ENCODE peak calls at places on chromosomes 3 and 15, in ten cellular contexts. One of them, this sample, is unnamed.

GRCh38 chr3:40608091-40608490 is 83.3 kb downstream of the ZNF621 start:
- DNase-seq in fibroblast of pulmonary artery: no peak
- DNase-seq in AG04450: no peak
- DNase-seq in neural crest cell: no peak
- DNase-seq in progenitor cell of endocrine pancreas: no peak
- DNase-seq in GM13977: no peak
- DNase-seq in fibroblast of villous mesenchyme: no peak
- DNase-seq in astrocyte: no peak
- DNase-seq in CD8-positive, alpha-beta T cell: no peak
- DNase-seq in NB4: no peak
- DNase-seq in this sample: no peak

GRCh38 chr3:134650431-134651346 is at the start of gene KY:
- DNase-seq in fibroblast of pulmonary artery: peak
- DNase-seq in AG04450: no peak
- DNase-seq in astrocyte: peak
- DNase-seq in NB4: peak
- DNase-seq in GM13977: no peak
- DNase-seq in CD8-positive, alpha-beta T cell: no peak
- DNase-seq in fibroblast of villous mesenchyme: peak
- DNase-seq in neural crest cell: peak
- DNase-seq in progenitor cell of endocrine pancreas: peak
- DNase-seq in this sample: peak

GRCh38 chr3:24177201-24177600 is 232.1 kb downstream of the NR1D2 start:
- DNase-seq in astrocyte: no peak
- DNase-seq in fibroblast of villous mesenchyme: no peak
- DNase-seq in NB4: no peak
- DNase-seq in progenitor cell of endocrine pancreas: no peak
- DNase-seq in AG04450: no peak
- DNase-seq in fibroblast of pulmonary artery: no peak
- DNase-seq in GM13977: no peak
- DNase-seq in neural crest cell: no peak
- DNase-seq in CD8-positive, alpha-beta T cell: no peak
- DNase-seq in this sample: no peak

GRCh38 chr3:113285226-113285625 is 73.9 kb downstream of the BOC start:
- DNase-seq in fibroblast of pulmonary artery: no peak
- DNase-seq in astrocyte: no peak
- DNase-seq in neural crest cell: no peak
- DNase-seq in CD8-positive, alpha-beta T cell: no peak
- DNase-seq in progenitor cell of endocrine pancreas: no peak
- DNase-seq in fibroblast of villous mesenchyme: no peak
- DNase-seq in GM13977: no peak
- DNase-seq in AG04450: no peak
- DNase-seq in NB4: no peak
- DNase-seq in this sample: no peak

GRCh38 chr3:137032465-137033120 is 74.8 kb downstream of the IL20RB start:
- DNase-seq in neural crest cell: peak
- DNase-seq in fibroblast of pulmonary artery: peak
- DNase-seq in NB4: peak
- DNase-seq in CD8-positive, alpha-beta T cell: peak
- DNase-seq in fibroblast of villous mesenchyme: peak
- DNase-seq in progenitor cell of endocrine pancreas: peak
- DNase-seq in AG04450: peak
- DNase-seq in GM13977: peak
- DNase-seq in astrocyte: peak
- DNase-seq in this sample: peak

GRCh38 chr15:80207887-80208286 is 44.1 kb downstream of the CTXND1 start:
- DNase-seq in CD8-positive, alpha-beta T cell: no peak
- DNase-seq in GM13977: no peak
- DNase-seq in fibroblast of pulmonary artery: no peak
- DNase-seq in progenitor cell of endocrine pancreas: no peak
- DNase-seq in astrocyte: no peak
- DNase-seq in neural crest cell: no peak
- DNase-seq in AG04450: no peak
- DNase-seq in NB4: no peak
- DNase-seq in fibroblast of villous mesenchyme: peak
- DNase-seq in this sample: peak

GRCh38 chr15:68552773-68553172 is 26.0 kb upstream of the CORO2B start:
- DNase-seq in neural crest cell: no peak
- DNase-seq in CD8-positive, alpha-beta T cell: no peak
- DNase-seq in GM13977: no peak
- DNase-seq in fibroblast of villous mesenchyme: no peak
- DNase-seq in astrocyte: no peak
- DNase-seq in progenitor cell of endocrine pancreas: no peak
- DNase-seq in fibroblast of pulmonary artery: no peak
- DNase-seq in AG04450: no peak
- DNase-seq in NB4: no peak
- DNase-seq in this sample: no peak

GRCh38 chr3:18085429-18085828 is 339.7 kb downstream of the SATB1 start:
- DNase-seq in neural crest cell: no peak
- DNase-seq in progenitor cell of endocrine pancreas: no peak
- DNase-seq in CD8-positive, alpha-beta T cell: no peak
- DNase-seq in GM13977: no peak
- DNase-seq in AG04450: no peak
- DNase-seq in astrocyte: no peak
- DNase-seq in NB4: no peak
- DNase-seq in fibroblast of villous mesenchyme: no peak
- DNase-seq in fibroblast of pulmonary artery: no peak
- DNase-seq in this sample: no peak

GRCh38 chr3:49899815-49900214 is 3.9 kb downstream of the MST1R start:
- DNase-seq in AG04450: no peak
- DNase-seq in astrocyte: no peak
- DNase-seq in fibroblast of pulmonary artery: peak
- DNase-seq in progenitor cell of endocrine pancreas: no peak
- DNase-seq in fibroblast of villous mesenchyme: no peak
- DNase-seq in GM13977: no peak
- DNase-seq in neural crest cell: peak
- DNase-seq in CD8-positive, alpha-beta T cell: no peak
- DNase-seq in NB4: peak
- DNase-seq in this sample: no peak

GRCh38 chr3:127387556-127388153 is 99.8 kb upstream of the PRR20G start:
- DNase-seq in AG04450: no peak
- DNase-seq in progenitor cell of endocrine pancreas: no peak
- DNase-seq in fibroblast of pulmonary artery: no peak
- DNase-seq in neural crest cell: no peak
- DNase-seq in NB4: no peak
- DNase-seq in GM13977: no peak
- DNase-seq in CD8-positive, alpha-beta T cell: no peak
- DNase-seq in fibroblast of villous mesenchyme: no peak
- DNase-seq in astrocyte: no peak
- DNase-seq in this sample: no peak

GRCh38 chr3:59388555-59389280 is 338.9 kb upstream of the CFAP20DC start:
- DNase-seq in fibroblast of pulmonary artery: no peak
- DNase-seq in astrocyte: peak
- DNase-seq in CD8-positive, alpha-beta T cell: no peak
- DNase-seq in progenitor cell of endocrine pancreas: no peak
- DNase-seq in GM13977: peak
- DNase-seq in NB4: peak
- DNase-seq in neural crest cell: no peak
- DNase-seq in AG04450: no peak
- DNase-seq in fibroblast of villous mesenchyme: no peak
- DNase-seq in this sample: no peak

GRCh38 chr3:115704661-115705338 is 81.5 kb downstream of the GAP43 start:
- DNase-seq in fibroblast of villous mesenchyme: peak
- DNase-seq in AG04450: no peak
- DNase-seq in fibroblast of pulmonary artery: peak
- DNase-seq in progenitor cell of endocrine pancreas: no peak
- DNase-seq in GM13977: no peak
- DNase-seq in neural crest cell: no peak
- DNase-seq in CD8-positive, alpha-beta T cell: no peak
- DNase-seq in NB4: no peak
- DNase-seq in astrocyte: peak
- DNase-seq in this sample: peak

GRCh38 chr3:186217820-186218164 is 108.9 kb upstream of the ETV5 start:
- DNase-seq in astrocyte: peak
- DNase-seq in fibroblast of villous mesenchyme: no peak
- DNase-seq in fibroblast of pulmonary artery: no peak
- DNase-seq in CD8-positive, alpha-beta T cell: no peak
- DNase-seq in neural crest cell: no peak
- DNase-seq in AG04450: no peak
- DNase-seq in NB4: no peak
- DNase-seq in GM13977: peak
- DNase-seq in progenitor cell of endocrine pancreas: no peak
- DNase-seq in this sample: no peak

GRCh38 chr3:140166908-140167599 is 232.1 kb downstream of the CLSTN2 start:
- DNase-seq in fibroblast of villous mesenchyme: no peak
- DNase-seq in astrocyte: peak
- DNase-seq in NB4: no peak
- DNase-seq in AG04450: no peak
- DNase-seq in CD8-positive, alpha-beta T cell: no peak
- DNase-seq in neural crest cell: no peak
- DNase-seq in GM13977: no peak
- DNase-seq in fibroblast of pulmonary artery: no peak
- DNase-seq in progenitor cell of endocrine pancreas: no peak
- DNase-seq in this sample: peak
- TF ChIP-seq CTCF in fibroblast of villous mesenchyme: no peak
- TF ChIP-seq CTCF in astrocyte: no peak
- TF ChIP-seq CTCF in NB4: no peak
- TF ChIP-seq CTCF in AG04450: no peak
- TF ChIP-seq CTCF in CD8-positive, alpha-beta T cell: no peak
- TF ChIP-seq CTCF in neural crest cell: no peak
- TF ChIP-seq CTCF in GM13977: no peak
- TF ChIP-seq CTCF in fibroblast of pulmonary artery: no peak
- TF ChIP-seq CTCF in progenitor cell of endocrine pancreas: no peak
- TF ChIP-seq CTCF in this sample: no peak

GRCh38 chr3:72145506-72146380 is 360.8 kb upstream of the PROK2 start:
- DNase-seq in neural crest cell: no peak
- DNase-seq in GM13977: no peak
- DNase-seq in fibroblast of pulmonary artery: peak
- DNase-seq in NB4: no peak
- DNase-seq in CD8-positive, alpha-beta T cell: no peak
- DNase-seq in astrocyte: peak
- DNase-seq in AG04450: no peak
- DNase-seq in progenitor cell of endocrine pancreas: no peak
- DNase-seq in fibroblast of villous mesenchyme: peak
- DNase-seq in this sample: peak
- TF ChIP-seq CTCF in neural crest cell: no peak
- TF ChIP-seq CTCF in GM13977: no peak
- TF ChIP-seq CTCF in fibroblast of pulmonary artery: no peak
- TF ChIP-seq CTCF in NB4: no peak
- TF ChIP-seq CTCF in CD8-positive, alpha-beta T cell: no peak
- TF ChIP-seq CTCF in astrocyte: no peak
- TF ChIP-seq CTCF in AG04450: no peak
- TF ChIP-seq CTCF in progenitor cell of endocrine pancreas: no peak
- TF ChIP-seq CTCF in fibroblast of villous mesenchyme: no peak
- TF ChIP-seq CTCF in this sample: no peak

GRCh38 chr3:163328680-163329079 is 1749.6 kb downstream of the SI start:
- DNase-seq in progenitor cell of endocrine pancreas: no peak
- DNase-seq in CD8-positive, alpha-beta T cell: no peak
- DNase-seq in fibroblast of villous mesenchyme: no peak
- DNase-seq in NB4: peak
- DNase-seq in GM13977: no peak
- DNase-seq in AG04450: no peak
- DNase-seq in fibroblast of pulmonary artery: no peak
- DNase-seq in neural crest cell: no peak
- DNase-seq in astrocyte: no peak
- DNase-seq in this sample: no peak
- TF ChIP-seq CTCF in progenitor cell of endocrine pancreas: no peak
- TF ChIP-seq CTCF in CD8-positive, alpha-beta T cell: no peak
- TF ChIP-seq CTCF in fibroblast of villous mesenchyme: no peak
- TF ChIP-seq CTCF in NB4: peak
- TF ChIP-seq CTCF in GM13977: peak
- TF ChIP-seq CTCF in AG04450: no peak
- TF ChIP-seq CTCF in fibroblast of pulmonary artery: no peak
- TF ChIP-seq CTCF in neural crest cell: no peak
- TF ChIP-seq CTCF in astrocyte: no peak
- TF ChIP-seq CTCF in this sample: no peak

GRCh38 chr3:45516829-45517228 is 77.7 kb upstream of the LIMD1 start:
- DNase-seq in progenitor cell of endocrine pancreas: no peak
- DNase-seq in fibroblast of villous mesenchyme: peak
- DNase-seq in GM13977: no peak
- DNase-seq in fibroblast of pulmonary artery: no peak
- DNase-seq in neural crest cell: no peak
- DNase-seq in astrocyte: peak
- DNase-seq in NB4: no peak
- DNase-seq in AG04450: peak
- DNase-seq in CD8-positive, alpha-beta T cell: no peak
- DNase-seq in this sample: no peak
- TF ChIP-seq CTCF in progenitor cell of endocrine pancreas: no peak
- TF ChIP-seq CTCF in fibroblast of villous mesenchyme: no peak
- TF ChIP-seq CTCF in GM13977: no peak
- TF ChIP-seq CTCF in fibroblast of pulmonary artery: no peak
- TF ChIP-seq CTCF in neural crest cell: no peak
- TF ChIP-seq CTCF in astrocyte: no peak
- TF ChIP-seq CTCF in NB4: no peak
- TF ChIP-seq CTCF in AG04450: no peak
- TF ChIP-seq CTCF in CD8-positive, alpha-beta T cell: no peak
- TF ChIP-seq CTCF in this sample: no peak

DNA sequence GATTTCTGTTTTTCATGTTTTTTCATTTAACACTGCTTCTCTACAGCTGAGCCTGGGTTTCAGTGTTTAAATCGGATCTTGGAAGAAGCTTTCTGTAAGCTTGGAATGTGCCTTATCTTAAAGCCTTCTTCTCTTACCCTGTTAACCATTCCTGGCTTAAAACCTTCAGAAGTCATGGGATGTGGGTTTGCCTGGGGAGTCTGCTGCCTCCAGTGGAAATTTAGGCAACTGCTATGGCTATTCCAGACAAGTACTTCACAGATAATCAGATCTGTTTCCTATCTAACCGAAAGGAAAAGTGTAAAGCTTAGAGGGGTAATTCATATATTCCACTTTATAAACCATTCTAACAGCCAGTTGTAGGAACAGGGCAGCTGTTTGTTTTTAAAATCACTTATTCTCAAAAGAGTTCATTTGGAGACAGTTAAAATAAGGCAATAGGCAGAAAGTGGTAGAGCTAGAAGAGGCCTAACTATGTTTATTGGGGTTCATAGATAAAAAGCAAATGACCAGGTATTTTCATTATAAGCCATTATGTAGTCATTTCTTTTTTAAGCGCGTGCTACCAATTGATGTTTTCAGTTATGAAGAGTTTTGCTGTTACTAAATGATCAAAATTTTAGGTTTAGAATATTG is 219.9 kb downstream of the TCF12 start:
- DNase-seq in neural crest cell: peak
- DNase-seq in fibroblast of pulmonary artery: peak
- DNase-seq in fibroblast of villous mesenchyme: peak
- DNase-seq in progenitor cell of endocrine pancreas: peak
- DNase-seq in GM13977: peak
- DNase-seq in NB4: peak
- DNase-seq in CD8-positive, alpha-beta T cell: no peak
- DNase-seq in AG04450: no peak
- DNase-seq in astrocyte: peak
- DNase-seq in this sample: peak
- TF ChIP-seq CTCF in neural crest cell: peak
- TF ChIP-seq CTCF in fibroblast of pulmonary artery: peak
- TF ChIP-seq CTCF in fibroblast of villous mesenchyme: peak
- TF ChIP-seq CTCF in progenitor cell of endocrine pancreas: peak
- TF ChIP-seq CTCF in GM13977: peak
- TF ChIP-seq CTCF in NB4: peak
- TF ChIP-seq CTCF in CD8-positive, alpha-beta T cell: peak
- TF ChIP-seq CTCF in AG04450: peak
- TF ChIP-seq CTCF in astrocyte: peak
- TF ChIP-seq CTCF in this sample: peak

GRCh38 chr3:109050591-109051167 is 67.3 kb downstream of the MORC1 start:
- DNase-seq in fibroblast of pulmonary artery: peak
- DNase-seq in GM13977: peak
- DNase-seq in AG04450: no peak
- DNase-seq in NB4: peak
- DNase-seq in CD8-positive, alpha-beta T cell: no peak
- DNase-seq in neural crest cell: no peak
- DNase-seq in astrocyte: peak
- DNase-seq in fibroblast of villous mesenchyme: peak
- DNase-seq in progenitor cell of endocrine pancreas: no peak
- DNase-seq in this sample: peak
- TF ChIP-seq CTCF in fibroblast of pulmonary artery: peak
- TF ChIP-seq CTCF in GM13977: peak
- TF ChIP-seq CTCF in AG04450: peak
- TF ChIP-seq CTCF in NB4: peak
- TF ChIP-seq CTCF in CD8-positive, alpha-beta T cell: peak
- TF ChIP-seq CTCF in neural crest cell: peak
- TF ChIP-seq CTCF in astrocyte: peak
- TF ChIP-seq CTCF in fibroblast of villous mesenchyme: peak
- TF ChIP-seq CTCF in progenitor cell of endocrine pancreas: peak
- TF ChIP-seq CTCF in this sample: peak

GRCh38 chr3:30135190-30135589 is 471.2 kb upstream of the TGFBR2 start:
- DNase-seq in fibroblast of pulmonary artery: peak
- DNase-seq in AG04450: no peak
- DNase-seq in CD8-positive, alpha-beta T cell: no peak
- DNase-seq in progenitor cell of endocrine pancreas: no peak
- DNase-seq in NB4: no peak
- DNase-seq in GM13977: no peak
- DNase-seq in astrocyte: no peak
- DNase-seq in fibroblast of villous mesenchyme: peak
- DNase-seq in neural crest cell: no peak
- DNase-seq in this sample: no peak
- TF ChIP-seq CTCF in fibroblast of pulmonary artery: peak
- TF ChIP-seq CTCF in AG04450: no peak
- TF ChIP-seq CTCF in CD8-positive, alpha-beta T cell: no peak
- TF ChIP-seq CTCF in progenitor cell of endocrine pancreas: peak
- TF ChIP-seq CTCF in NB4: no peak
- TF ChIP-seq CTCF in GM13977: no peak
- TF ChIP-seq CTCF in astrocyte: no peak
- TF ChIP-seq CTCF in fibroblast of villous mesenchyme: peak
- TF ChIP-seq CTCF in neural crest cell: no peak
- TF ChIP-seq CTCF in this sample: peak